ENCODE peak calls at places on chromosome 10, in nine cellular contexts. One of them, this sample, is unnamed.

GRCh38 chr10:77264107-77264506 is 373.5 kb downstream of the KCNMA1 start:
- DNase-seq in fibroblast of mammary gland: no peak
- DNase-seq in CD4-positive, alpha-beta T cell: no peak
- DNase-seq in activated naive CD4-positive, alpha-beta T cell: no peak
- DNase-seq in B cell: no peak
- DNase-seq in frontal cortex: no peak
- DNase-seq in IMR-90: no peak
- DNase-seq in HEK293T: no peak
- DNase-seq in cerebellum: no peak
- DNase-seq in this sample: no peak

GRCh38 chr10:49323171-49323895 is 24.4 kb downstream of the C10orf71 start:
- DNase-seq in fibroblast of mammary gland: no peak
- DNase-seq in CD4-positive, alpha-beta T cell: no peak
- DNase-seq in activated naive CD4-positive, alpha-beta T cell: no peak
- DNase-seq in B cell: no peak
- DNase-seq in frontal cortex: no peak
- DNase-seq in IMR-90: no peak
- DNase-seq in HEK293T: no peak
- DNase-seq in cerebellum: no peak
- DNase-seq in this sample: no peak

GRCh38 chr10:67622984-67623383 is 73.0 kb downstream of the CTNNA3 start:
- DNase-seq in fibroblast of mammary gland: no peak
- DNase-seq in CD4-positive, alpha-beta T cell: no peak
- DNase-seq in activated naive CD4-positive, alpha-beta T cell: no peak
- DNase-seq in B cell: no peak
- DNase-seq in frontal cortex: no peak
- DNase-seq in IMR-90: no peak
- DNase-seq in HEK293T: no peak
- DNase-seq in cerebellum: no peak
- DNase-seq in this sample: no peak

GRCh38 chr10:110420401-110421193 is 77.1 kb upstream of the DUSP5 start:
- DNase-seq in fibroblast of mammary gland: peak; percentile 72
- DNase-seq in CD4-positive, alpha-beta T cell: no peak
- DNase-seq in activated naive CD4-positive, alpha-beta T cell: no peak
- DNase-seq in B cell: no peak
- DNase-seq in frontal cortex: no peak
- DNase-seq in IMR-90: peak; percentile 61
- DNase-seq in HEK293T: no peak
- DNase-seq in cerebellum: peak; percentile 67
- DNase-seq in this sample: no peak

GRCh38 chr10:94103192-94103591 is 109.5 kb downstream of the PLCE1 start:
- DNase-seq in fibroblast of mammary gland: no peak
- DNase-seq in CD4-positive, alpha-beta T cell: no peak
- DNase-seq in activated naive CD4-positive, alpha-beta T cell: no peak
- DNase-seq in B cell: no peak
- DNase-seq in frontal cortex: no peak
- DNase-seq in IMR-90: no peak
- DNase-seq in HEK293T: no peak
- DNase-seq in cerebellum: no peak
- DNase-seq in this sample: no peak

GRCh38 chr10:86687750-86688149 is 19.4 kb downstream of the LDB3 start:
- DNase-seq in fibroblast of mammary gland: peak; percentile 12
- DNase-seq in CD4-positive, alpha-beta T cell: no peak
- DNase-seq in activated naive CD4-positive, alpha-beta T cell: no peak
- DNase-seq in B cell: no peak
- DNase-seq in frontal cortex: no peak
- DNase-seq in IMR-90: peak; percentile 82
- DNase-seq in HEK293T: no peak
- DNase-seq in cerebellum: no peak
- DNase-seq in this sample: no peak

GRCh38 chr10:75211007-75211735 is 575 bp downstream of the VDAC2 start:
- DNase-seq in fibroblast of mammary gland: peak; percentile 69
- DNase-seq in CD4-positive, alpha-beta T cell: peak; percentile 7
- DNase-seq in activated naive CD4-positive, alpha-beta T cell: no peak
- DNase-seq in B cell: no peak
- DNase-seq in frontal cortex: peak; percentile 22
- DNase-seq in IMR-90: peak; percentile 57
- DNase-seq in HEK293T: peak; percentile 44
- DNase-seq in cerebellum: no peak
- DNase-seq in this sample: no peak

GRCh38 chr10:76201962-76202361 is 770.5 kb downstream of the LRMDA start:
- DNase-seq in fibroblast of mammary gland: no peak
- DNase-seq in CD4-positive, alpha-beta T cell: no peak
- DNase-seq in activated naive CD4-positive, alpha-beta T cell: no peak
- DNase-seq in B cell: no peak
- DNase-seq in frontal cortex: no peak
- DNase-seq in IMR-90: no peak
- DNase-seq in HEK293T: no peak
- DNase-seq in cerebellum: no peak
- DNase-seq in this sample: no peak

GRCh38 chr10:44102726-44103255 is 282.1 kb downstream of the CXCL12 start:
- DNase-seq in fibroblast of mammary gland: no peak
- DNase-seq in CD4-positive, alpha-beta T cell: no peak
- DNase-seq in activated naive CD4-positive, alpha-beta T cell: no peak
- DNase-seq in B cell: no peak
- DNase-seq in frontal cortex: no peak
- DNase-seq in IMR-90: no peak
- DNase-seq in HEK293T: no peak
- DNase-seq in cerebellum: no peak
- DNase-seq in this sample: no peak

GRCh38 chr10:43963379-43963778 is 314.7 kb upstream of the ZNF32 start:
- DNase-seq in fibroblast of mammary gland: no peak
- DNase-seq in CD4-positive, alpha-beta T cell: no peak
- DNase-seq in activated naive CD4-positive, alpha-beta T cell: no peak
- DNase-seq in B cell: no peak
- DNase-seq in frontal cortex: no peak
- DNase-seq in IMR-90: no peak
- DNase-seq in HEK293T: no peak
- DNase-seq in cerebellum: no peak
- DNase-seq in this sample: no peak

GRCh38 chr10:60114765-60115586 is 208.6 kb upstream of the CCDC6 start:
- DNase-seq in fibroblast of mammary gland: peak; percentile 82
- DNase-seq in CD4-positive, alpha-beta T cell: no peak
- DNase-seq in activated naive CD4-positive, alpha-beta T cell: no peak
- DNase-seq in B cell: peak; percentile 48
- DNase-seq in frontal cortex: no peak
- DNase-seq in IMR-90: peak; percentile 69
- DNase-seq in HEK293T: peak; percentile 50
- DNase-seq in cerebellum: peak; percentile 17
- DNase-seq in this sample: peak; percentile 68

GRCh38 chr10:108365541-108365940 is 1201.0 kb upstream of the SORCS1 start:
- DNase-seq in fibroblast of mammary gland: no peak
- DNase-seq in CD4-positive, alpha-beta T cell: no peak
- DNase-seq in activated naive CD4-positive, alpha-beta T cell: no peak
- DNase-seq in B cell: no peak
- DNase-seq in frontal cortex: no peak
- DNase-seq in IMR-90: no peak
- DNase-seq in HEK293T: no peak
- DNase-seq in cerebellum: no peak
- DNase-seq in this sample: no peak

GRCh38 chr10:81950358-81950757 is 75.4 kb downstream of the NRG3 start:
- DNase-seq in fibroblast of mammary gland: no peak
- DNase-seq in CD4-positive, alpha-beta T cell: no peak
- DNase-seq in activated naive CD4-positive, alpha-beta T cell: no peak
- DNase-seq in B cell: no peak
- DNase-seq in frontal cortex: no peak
- DNase-seq in IMR-90: no peak
- DNase-seq in HEK293T: no peak
- DNase-seq in cerebellum: no peak
- DNase-seq in this sample: no peak

GRCh38 chr10:3427316-3427715 is 254.7 kb upstream of the PITRM1 start:
- DNase-seq in fibroblast of mammary gland: peak; percentile 44
- DNase-seq in CD4-positive, alpha-beta T cell: no peak
- DNase-seq in activated naive CD4-positive, alpha-beta T cell: no peak
- DNase-seq in B cell: no peak
- DNase-seq in frontal cortex: no peak
- DNase-seq in IMR-90: peak; percentile 36
- DNase-seq in HEK293T: no peak
- DNase-seq in cerebellum: no peak
- DNase-seq in this sample: no peak

GRCh38 chr10:44308935-44309334 is 76.0 kb downstream of the CXCL12 start:
- DNase-seq in fibroblast of mammary gland: no peak
- DNase-seq in CD4-positive, alpha-beta T cell: no peak
- DNase-seq in activated naive CD4-positive, alpha-beta T cell: no peak
- DNase-seq in B cell: no peak
- DNase-seq in frontal cortex: no peak
- DNase-seq in IMR-90: no peak
- DNase-seq in HEK293T: no peak
- DNase-seq in cerebellum: no peak
- DNase-seq in this sample: no peak

GRCh38 chr10:27413831-27414348 is 90.2 kb upstream of the RAB18 start:
- DNase-seq in fibroblast of mammary gland: no peak
- DNase-seq in CD4-positive, alpha-beta T cell: no peak
- DNase-seq in activated naive CD4-positive, alpha-beta T cell: no peak
- DNase-seq in B cell: no peak
- DNase-seq in frontal cortex: no peak
- DNase-seq in IMR-90: no peak
- DNase-seq in HEK293T: no peak
- DNase-seq in cerebellum: no peak
- DNase-seq in this sample: no peak

GRCh38 chr10:17836917-17837316 is 27.8 kb downstream of the MRC1 start:
- DNase-seq in fibroblast of mammary gland: peak; percentile 55
- DNase-seq in CD4-positive, alpha-beta T cell: no peak
- DNase-seq in activated naive CD4-positive, alpha-beta T cell: no peak
- DNase-seq in B cell: no peak
- DNase-seq in frontal cortex: no peak
- DNase-seq in IMR-90: peak; percentile 62
- DNase-seq in HEK293T: peak; percentile 19
- DNase-seq in cerebellum: no peak
- DNase-seq in this sample: no peak

This sample was measured in D341Med.